ENCODE peak calls at places on chromosome 13, in four cellular contexts. L is CD8-positive, alpha-beta memory T cell; K is GM23338; J is ELF-1. Q is an unnamed sample.
A peak's percentile ranks its signal among the peaks of the same experiment; 100 is the strongest.

GRCh38 chr13:87314822-87315221 is 356.3 kb upstream of the SLITRK5 start:
- DNase-seq in K (no peak), L (no peak), J (no peak), Q (no peak)

GRCh38 chr13:96075953-96076543 is 13.9 kb upstream of the HS6ST3 start:
- DNase-seq in L (no peak), K (peak; percentile 57), J (no peak), Q (no peak)

GRCh38 chr13:109782066-109782822 is 4.1 kb downstream of the IRS2 start:
- DNase-seq in L (no peak), K (no peak), J (no peak), Q (no peak)

GRCh38 chr13:21625366-21625765 is 21.4 kb upstream of the MICU2 start:
- DNase-seq in K (peak; percentile 53), J (no peak), L (no peak), Q (no peak)

GRCh38 chr13:44758595-44759221 is 182.6 kb upstream of the TSC22D1 start:
- DNase-seq in J (peak; percentile 15), K (no peak), L (no peak), Q (no peak)

GRCh38 chr13:106500450-106500849 is 35.0 kb downstream of the EFNB2 start:
- DNase-seq in J (no peak), K (no peak), L (no peak), Q (no peak)

GRCh38 chr13:33723365-33723764 is 94.6 kb upstream of the RFC3 start:
- DNase-seq in L (no peak), K (no peak), J (no peak), Q (no peak)

GRCh38 chr13:45352031-45352430 is 11.0 kb upstream of the TPT1 start:
- DNase-seq in J (no peak), L (no peak), K (no peak), Q (no peak)

GRCh38 chr13:98650376-98651107 is 73.6 kb upstream of the STK24 start:
- DNase-seq in L (no peak), K (no peak), J (no peak), Q (no peak)

GRCh38 chr13:39254606-39255005 is 216.3 kb downstream of the NHLRC3 start:
- DNase-seq in J (no peak), K (peak; percentile 8), L (no peak), Q (no peak)

GRCh38 chr13:30421093-30422055 is 919 bp upstream of the UBE2L5 start:
- DNase-seq in L (no peak), K (peak; percentile 78), J (peak; percentile 80), Q (peak; percentile 64)

GRCh38 chr13:75760182-75760981 is 124.3 kb downstream of the LMO7 start:
- DNase-seq in L (no peak), J (no peak), K (no peak), Q (no peak)

GRCh38 chr13:111503376-111503775 is 182.9 kb downstream of the TEX29 start:
- DNase-seq in L (no peak), J (no peak), K (no peak), Q (no peak)

GRCh38 chr13:36131215-36131930 is at the start of gene DCLK1:
- DNase-seq in J (peak; percentile 74), K (peak; percentile 87), L (no peak), Q (peak; percentile 76)

GRCh38 chr13:89900104-89900760 is 1447.3 kb upstream of the MIR17HG start:
- DNase-seq in L (no peak), K (no peak), J (no peak), Q (no peak)

GRCh38 chr13:59635591-59635990 is 528.1 kb downstream of the DIAPH3 start:
- DNase-seq in K (no peak), J (peak; percentile 57), L (no peak), Q (no peak)

GRCh38 chr13:94658926-94659649 is 53.3 kb downstream of the SOX21 start:
- DNase-seq in J (no peak), L (no peak), K (peak; percentile 59), Q (no peak)

GRCh38 chr13:24737042-24737441 is 26.9 kb upstream of the RNF17 start:
- DNase-seq in J (no peak), L (no peak), K (peak; percentile 59), Q (peak; percentile 63)

GRCh38 chr13:109745702-109746101 is 40.7 kb downstream of the IRS2 start:
- DNase-seq in K (no peak), J (no peak), L (no peak), Q (no peak)

GRCh38 chr13:95403349-95404140 is 102.3 kb upstream of the ABCC4 start:
- DNase-seq in J (peak; percentile 84), L (no peak), K (peak; percentile 87), Q (peak; percentile 88)

GRCh38 chr13:113553541-113554332 is 30.8 kb upstream of the TFDP1 start:
- DNase-seq in L (no peak), K (no peak), J (no peak), Q (no peak)

GRCh38 chr13:23766199-23766771 is 122.9 kb downstream of the MIPEP start:
- DNase-seq in J (no peak), K (no peak), L (no peak), Q (no peak)

GRCh38 chr13:110583178-110583865 is 21.8 kb upstream of the RAB20 start:
- DNase-seq in K (no peak), J (no peak), L (no peak), Q (peak; percentile 19)

GRCh38 chr13:37615271-37615670 is 16.7 kb upstream of the POSTN start:
- DNase-seq in L (no peak), J (no peak), K (no peak), Q (no peak)

GRCh38 chr13:30016398-30016797 is 166.0 kb upstream of the UBL3 start:
- DNase-seq in J (no peak), L (no peak), K (no peak), Q (no peak)

GRCh38 chr13:40236566-40237168 is 429.8 kb downstream of the FOXO1 start:
- DNase-seq in J (no peak), L (no peak), K (no peak), Q (no peak)

Q was measured in H9.